ENCODE peak calls at places on chromosomes 13 and 19, in seven cellular contexts. Y, I, S, P, O, J and K are unnamed samples.

GRCh38 chr13:50715402-50716146 is 127.9 kb downstream of the DLEU7 start:
- DNase-seq in Y (no peak), I (peak), J (no peak), S (no peak), P (no peak), O (no peak), K (no peak)

GRCh38 chr13:65339236-65339635 is 1890.9 kb downstream of the PCDH9 start:
- DNase-seq in Y (no peak), P (no peak), I (no peak), J (no peak), S (no peak), O (no peak), K (no peak)

GRCh38 chr13:107649071-107649470 is 566.3 kb downstream of the LIG4 start:
- DNase-seq in J (no peak), Y (no peak), I (no peak), O (no peak), S (no peak), P (no peak), K (no peak)

GRCh38 chr19:2235396-2236284 is 489 bp downstream of the PLEKHJ1 start:
- DNase-seq in I (no peak), P (no peak), Y (no peak), O (no peak), J (no peak), S (no peak), K (peak)

GRCh38 chr13:110249326-110249725 is 57.6 kb downstream of the COL4A1 start:
- DNase-seq in I (no peak), J (no peak), Y (no peak), O (no peak), S (no peak), P (no peak), K (no peak)

GRCh38 chr13:68066879-68067513 is 836.9 kb upstream of the PCDH9 start:
- DNase-seq in I (no peak), Y (no peak), O (no peak), J (no peak), P (no peak), S (no peak), K (no peak)

GRCh38 chr19:40523322-40524047 is 53.2 kb upstream of the SHKBP1 start:
- DNase-seq in J (peak), Y (peak), S (no peak), P (no peak), O (peak), I (no peak), K (peak)

GRCh38 chr13:51958217-51958547 is 53.1 kb downstream of the ATP7B start:
- DNase-seq in S (no peak), J (no peak), P (no peak), I (no peak), Y (no peak), O (no peak), K (peak)

GRCh38 chr19:53545271-53546065 is 7.5 kb downstream of the ZNF331 start:
- DNase-seq in J (no peak), I (no peak), Y (no peak), O (no peak), S (no peak), P (no peak), K (peak)

GRCh38 chr13:94209110-94209509 is 270.4 kb downstream of the DCT start:
- DNase-seq in S (no peak), Y (no peak), J (no peak), O (no peak), I (no peak), P (no peak), K (no peak)

GRCh38 chr19:10105241-10106099 is 692 bp upstream of the PPAN start:
- DNase-seq in P (peak), I (no peak), J (peak), Y (no peak), S (peak), O (peak), K (no peak)

GRCh38 chr13:25963681-25964080 is 88.1 kb downstream of the SHISA2 start:
- DNase-seq in I (no peak), P (no peak), J (no peak), Y (no peak), O (no peak), S (no peak), K (no peak)